ENCODE peak calls at places on chromosomes 16 and 17, in seven cellular contexts. R is BJ, A is ascending aorta, I is dorsolateral prefrontal cortex, G is hepatocyte, U is choroid plexus epithelial cell, B is PC-3. H is an unnamed sample.

GRCh38 chr17:3683054-3683511 is 12.9 kb downstream of the P2RX5 start:
- DNase-seq in I (no peak), U (no peak), A (no peak), G (no peak), B (peak), R (no peak), H (peak)

GRCh38 chr17:75153854-75154194 is 488 bp downstream of the JPT1 start:
- DNase-seq in U (no peak), A (no peak), G (peak), B (peak), I (no peak), R (no peak), H (no peak)

GRCh38 chr17:77186141-77186604 is 45.4 kb downstream of the SEC14L1 start:
- DNase-seq in I (no peak), A (no peak), G (no peak), U (no peak), B (no peak), R (no peak), H (no peak)

GRCh38 chr16:58042886-58043515 is 17.4 kb downstream of the MMP15 start:
- DNase-seq in U (no peak), I (no peak), A (no peak), B (no peak), R (no peak), G (no peak), H (no peak)

GRCh38 chr16:50697881-50698767 is 4.7 kb downstream of the NOD2 start:
- DNase-seq in U (peak), A (no peak), I (no peak), R (no peak), B (no peak), G (no peak), H (peak)

GRCh38 chr17:11296994-11297393 is 56.0 kb downstream of the SHISA6 start:
- DNase-seq in I (no peak), B (peak), A (no peak), G (peak), R (no peak), U (peak), H (no peak)

GRCh38 chr17:63082273-63082861 is 116.3 kb downstream of the TANC2 start:
- DNase-seq in A (no peak), I (no peak), G (peak), B (peak), R (no peak), U (peak), H (peak)

GRCh38 chr16:85375282-85375681 is 237.8 kb upstream of the GSE1 start:
- DNase-seq in I (no peak), A (no peak), B (no peak), U (no peak), R (no peak), G (no peak), H (no peak)

GRCh38 chr17:30095507-30096244 is 20.9 kb upstream of the NSRP1 start:
- DNase-seq in I (no peak), G (peak), B (peak), A (no peak), U (peak), R (peak), H (peak)

GRCh38 chr16:50644730-50645129 is 36.4 kb downstream of the SNX20 start:
- DNase-seq in A (no peak), B (peak), I (peak), G (peak), R (no peak), U (peak), H (peak)

GRCh38 chr16:1383556-1383955 is 30.9 kb downstream of the UNKL start:
- DNase-seq in G (no peak), A (no peak), U (no peak), R (no peak), B (no peak), I (no peak), H (no peak)

GRCh38 chr16:79587897-79588296 is 12.6 kb downstream of the MAF start:
- DNase-seq in I (no peak), U (no peak), R (no peak), A (no peak), G (no peak), B (no peak), H (no peak)

GRCh38 chr17:79045830-79046500 is 22.0 kb downstream of the C1QTNF1 start:
- DNase-seq in R (no peak), U (peak), G (peak), I (peak), A (peak), B (peak), H (peak)

GRCh38 chr17:2177235-2177811 is 122.4 kb downstream of the HIC1 start:
- DNase-seq in B (no peak), A (no peak), R (no peak), G (no peak), U (peak), I (no peak), H (peak)

GRCh38 chr17:70310251-70310672 is 140.9 kb downstream of the KCNJ2 start:
- DNase-seq in U (no peak), R (no peak), I (no peak), G (no peak), A (no peak), B (no peak), H (peak)

GRCh38 chr16:8565498-8565897 is 24.8 kb downstream of the TMEM114 start:
- DNase-seq in R (no peak), G (no peak), U (no peak), B (no peak), A (no peak), I (no peak), H (no peak)

GRCh38 chr16:21602785-21603184 is 3.4 kb downstream of the METTL9 start:
- DNase-seq in R (no peak), B (no peak), A (no peak), G (no peak), U (no peak), I (no peak), H (no peak)

GRCh38 chr17:19569785-19570496 is 36.3 kb downstream of the SLC47A1 start:
- DNase-seq in U (no peak), R (no peak), I (no peak), A (no peak), B (peak), G (no peak), H (no peak)

GRCh38 chr17:71085238-71086033 is 916.1 kb downstream of the KCNJ2 start:
- DNase-seq in U (no peak), R (no peak), G (peak), B (peak), I (no peak), A (no peak), H (peak)

GRCh38 chr17:14910916-14911315 is 354.2 kb downstream of the PMP22 start:
- DNase-seq in R (no peak), B (no peak), G (no peak), A (no peak), U (no peak), I (no peak), H (no peak)

GRCh38 chr17:79946352-79947231 is 89.1 kb downstream of the TBC1D16 start:
- DNase-seq in B (no peak), I (no peak), R (no peak), U (no peak), G (no peak), A (peak), H (no peak)

DNA sequence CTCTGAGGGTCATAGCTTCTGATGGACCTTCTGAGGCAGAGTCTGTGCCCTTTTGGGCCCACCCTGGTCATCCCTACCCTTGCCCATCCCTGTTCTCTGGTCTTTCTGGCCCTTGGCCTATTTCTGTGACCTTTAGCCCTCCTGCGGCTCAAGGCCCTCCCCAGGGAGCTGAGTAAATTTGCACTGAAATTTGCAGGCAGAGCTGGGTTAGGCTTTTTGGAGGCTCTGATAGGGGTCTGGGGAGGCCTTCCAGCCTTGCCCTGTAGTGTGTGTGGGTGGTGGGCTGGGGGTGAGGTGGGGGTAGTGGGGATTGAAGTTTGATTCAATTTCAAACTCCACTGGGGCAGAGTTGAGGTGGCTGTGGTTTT is 17.8 kb downstream of the RARA start:
- DNase-seq in B (no peak), A (no peak), I (no peak), R (no peak), U (no peak), G (no peak), H (no peak)
- H3K4me3 ChIP-seq in B (no peak), A (no peak), I (no peak), R (no peak), U (no peak), G (no peak), H (no peak)

GRCh38 chr16:67182288-67182687 is 1.5 kb downstream of the MATCAP1 start:
- DNase-seq in G (no peak), U (no peak), A (no peak), B (peak), I (no peak), R (no peak), H (no peak)

GRCh38 chr16:67177743-67178699 is 5.7 kb downstream of the MATCAP1 start:
- DNase-seq in G (peak), B (peak), A (no peak), R (no peak), U (peak), I (no peak), H (peak)

GRCh38 chr16:67181346-67181745 is 2.4 kb downstream of the MATCAP1 start:
- DNase-seq in A (no peak), G (no peak), U (peak), B (peak), I (no peak), R (no peak), H (peak)

GRCh38 chr16:67180166-67180565 is 3.6 kb downstream of the MATCAP1 start:
- DNase-seq in I (no peak), B (no peak), A (no peak), G (no peak), U (no peak), R (no peak), H (no peak)

DNA sequence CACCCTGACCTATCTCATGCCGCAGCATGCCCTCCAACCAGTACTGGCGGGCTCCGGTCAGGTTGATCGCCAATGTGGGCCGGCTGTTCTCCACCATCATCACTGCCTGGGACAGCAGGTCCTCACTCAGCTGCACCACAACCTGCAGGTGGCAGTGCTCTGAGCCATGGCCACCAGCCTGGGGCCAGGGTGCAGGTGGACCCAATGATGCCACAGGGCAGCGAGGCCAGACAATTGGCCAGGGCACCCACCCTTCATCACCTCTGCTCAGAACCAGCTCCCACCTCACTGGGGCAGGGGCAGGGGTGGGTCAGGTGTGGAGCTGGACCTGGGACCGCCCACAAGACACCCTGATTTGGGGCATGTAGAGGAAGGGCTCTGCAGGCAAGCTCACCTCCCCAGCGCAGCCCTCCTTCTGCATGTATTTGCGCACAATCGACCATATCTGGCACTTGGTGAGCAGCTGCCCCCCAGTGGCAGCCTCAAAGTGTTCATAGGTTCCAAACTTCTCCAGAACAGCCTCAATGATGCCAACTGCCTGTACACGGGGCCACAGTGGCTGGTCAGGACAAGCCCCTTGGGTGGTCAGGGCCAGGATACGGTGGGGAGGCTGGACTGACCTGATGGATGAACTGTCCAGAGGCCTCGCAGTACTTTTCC is 4.2 kb downstream of the MATCAP1 start:
- DNase-seq in G (no peak), U (no peak), B (no peak), R (no peak), I (no peak), A (no peak), H (no peak)
- TF ChIP-seq CTCF in G (peak), U (peak), B (peak), R (no peak), I (no peak), A (no peak), H (no peak)

DNA sequence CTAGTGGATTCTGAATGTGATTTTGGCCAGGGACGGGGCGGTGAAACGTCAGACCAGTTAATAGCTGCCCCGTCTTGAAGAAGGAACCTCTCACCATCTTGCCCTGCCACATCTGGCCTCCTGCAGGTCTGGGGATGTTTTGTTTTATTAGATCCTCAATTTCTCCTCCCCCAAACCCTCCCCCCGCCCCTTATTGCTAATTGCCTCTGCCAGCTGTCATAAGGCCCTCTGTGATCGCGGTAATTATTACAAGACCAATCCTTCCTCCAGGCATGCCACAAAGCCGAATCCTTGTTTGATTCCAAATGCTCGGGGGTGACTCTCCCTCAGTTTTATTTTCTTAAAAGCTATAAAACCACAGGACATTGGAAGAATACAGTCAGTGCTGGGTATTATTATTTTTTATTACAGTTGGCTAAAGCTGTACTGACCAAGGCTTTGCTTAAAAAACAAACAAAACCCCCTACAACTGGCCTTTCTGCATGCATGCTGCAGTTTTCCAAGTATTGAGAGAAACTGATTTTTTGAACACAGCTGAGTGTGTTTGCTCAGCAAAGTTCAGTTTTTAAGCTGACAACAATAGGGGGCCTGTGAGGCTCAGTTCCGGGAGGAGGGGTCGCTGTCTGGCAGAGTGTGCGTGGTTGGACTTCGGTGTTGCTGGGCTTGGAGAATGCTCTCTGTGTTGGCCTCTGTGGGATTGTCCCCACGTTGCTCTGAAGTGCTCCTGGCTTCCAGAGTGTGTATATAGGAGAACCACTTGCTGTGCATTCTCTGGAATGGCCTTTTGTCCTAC is 1.7 kb downstream of the KSR1 start:
- DNase-seq in A (no peak), B (no peak), I (no peak), R (peak), G (peak), U (peak), H (peak)
- H3K4me3 ChIP-seq in A (peak), B (peak), I (peak), R (peak), G (peak), U (peak), H (peak)

DNA sequence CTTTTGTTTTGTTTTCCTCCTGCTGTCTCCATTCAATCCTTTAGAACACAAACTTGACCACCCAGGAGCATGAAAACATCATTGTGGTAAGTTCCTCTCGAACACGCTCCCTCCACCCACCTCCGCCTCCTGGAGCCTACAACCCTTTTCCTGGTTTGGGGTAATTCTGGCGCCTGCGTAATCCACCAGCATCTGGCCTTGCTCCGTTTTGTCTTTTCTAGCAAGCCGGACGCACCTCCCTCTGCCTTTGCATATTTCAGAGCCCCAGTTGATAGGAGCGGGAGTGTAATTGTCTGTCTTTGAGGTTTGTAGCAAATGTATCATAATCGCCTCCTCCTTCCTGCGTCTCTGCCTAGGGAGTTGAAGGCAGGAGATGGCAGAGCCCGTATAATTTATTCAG is 121.4 kb upstream of the PLCG2 start:
- DNase-seq in I (no peak), G (no peak), A (no peak), R (no peak), U (peak), B (no peak), H (peak)
- TF ChIP-seq CTCF in I (no peak), G (no peak), A (no peak), R (no peak), U (no peak), B (no peak), H (no peak)

DNA sequence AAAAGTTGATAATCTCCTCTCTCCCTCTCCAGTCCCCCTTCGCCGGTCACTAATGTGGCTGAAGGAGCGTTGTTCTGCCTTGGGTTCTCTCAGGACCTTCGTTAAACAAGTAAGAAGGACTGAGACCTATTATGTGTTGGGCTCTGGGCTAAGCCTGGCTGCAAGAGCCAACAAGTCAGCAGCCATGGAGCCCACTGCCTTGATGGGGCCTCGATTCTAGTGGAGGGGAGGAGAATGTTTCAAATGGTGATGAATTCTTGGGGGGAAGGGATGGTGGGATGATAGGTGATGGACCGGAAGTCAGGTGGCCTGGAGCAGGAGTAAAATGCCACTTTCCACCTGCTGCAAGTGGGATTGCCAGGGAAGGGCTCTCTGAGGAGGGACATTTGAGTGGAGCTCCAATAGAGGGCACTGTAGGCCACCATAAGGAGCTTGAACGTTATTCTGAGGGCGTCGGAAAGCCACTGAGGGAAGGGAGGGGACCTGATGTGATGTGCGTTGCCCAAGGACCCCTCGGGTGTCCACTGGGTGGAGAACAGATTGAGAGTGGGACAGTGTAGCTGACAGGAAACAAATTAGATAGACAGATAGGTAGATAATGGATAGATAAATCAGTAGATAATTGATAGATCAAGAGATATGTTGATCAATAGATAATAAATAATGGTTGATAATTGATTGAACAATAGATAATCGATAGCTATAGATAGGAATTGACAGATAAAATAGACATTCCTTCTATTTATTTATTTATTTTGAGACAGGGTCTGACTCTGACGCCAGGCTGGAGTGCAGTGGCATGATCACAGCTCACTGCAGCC is 18.3 kb upstream of the NXPH3 start:
- DNase-seq in B (peak), U (peak), G (peak), A (peak), R (no peak), I (no peak), H (peak)
- H3K4me3 ChIP-seq in B (no peak), U (no peak), G (no peak), A (no peak), R (no peak), I (no peak), H (no peak)

GRCh38 chr16:81004646-81005353 is 1.9 kb downstream of the CMC2 start:
- DNase-seq in I (no peak), A (no peak), B (peak), R (no peak), U (peak), G (peak), H (peak)
- TF ChIP-seq CTCF in I (peak), A (peak), B (peak), R (peak), U (peak), G (peak), H (peak)

H was measured in fibroblast of villous mesenchyme.